ENCODE peak calls at places on chromosome 7, in six cellular contexts. O is GM23338, P is upper lobe of left lung, H is K562, S is endothelial cell of umbilical vein, A is stomach. N is an unnamed sample.

GRCh38 chr7:131254211-131254610 is 73.5 kb upstream of the MKLN1 start:
- DNase-seq in S (peak), H (no peak), A (no peak), P (no peak), O (no peak), N (no peak)

GRCh38 chr7:47253650-47254080 is 328.2 kb downstream of the TNS3 start:
- DNase-seq in P (peak), S (peak), A (no peak), O (no peak), H (peak), N (peak)

GRCh38 chr7:29592866-29593265 is 29.2 kb downstream of the PRR15 start:
- DNase-seq in P (no peak), O (no peak), A (no peak), S (no peak), H (no peak), N (no peak)

GRCh38 chr7:88357295-88357694 is 50.6 kb upstream of the STEAP4 start:
- DNase-seq in S (no peak), A (peak), P (peak), H (no peak), O (peak), N (peak)

GRCh38 chr7:68998136-68998535 is 600.1 kb upstream of the AUTS2 start:
- DNase-seq in A (no peak), H (no peak), O (no peak), S (no peak), P (no peak), N (no peak)

GRCh38 chr7:32299133-32299702 is 191.0 kb downstream of the LSM5 start:
- DNase-seq in A (no peak), H (no peak), S (no peak), P (no peak), O (peak), N (peak)

GRCh38 chr7:24138366-24138765 is 145.6 kb upstream of the NPY start:
- DNase-seq in O (no peak), A (no peak), S (no peak), H (no peak), P (no peak), N (no peak)

GRCh38 chr7:158381956-158382355 is 205.7 kb downstream of the PTPRN2 start:
- DNase-seq in S (no peak), O (no peak), H (no peak), A (no peak), P (no peak), N (no peak)

GRCh38 chr7:25854059-25854458 is 297.9 kb upstream of the NFE2L3 start:
- DNase-seq in P (no peak), S (peak), A (no peak), O (no peak), H (no peak), N (no peak)

GRCh38 chr7:134941947-134942346 is 44.4 kb upstream of the AGBL3 start:
- DNase-seq in P (no peak), S (no peak), O (peak), H (no peak), A (peak), N (no peak)
- TF ChIP-seq POLR2AphosphoS5 in P (no peak), S (no peak), O (no peak), H (no peak), A (no peak), N (no peak)

GRCh38 chr7:148337995-148338747 is 252.4 kb upstream of the C7orf33 start:
- DNase-seq in O (no peak), P (no peak), H (peak), S (no peak), A (no peak), N (no peak)

GRCh38 chr7:148340438-148340837 is 250.1 kb upstream of the C7orf33 start:
- DNase-seq in H (no peak), P (no peak), S (no peak), A (no peak), O (no peak), N (no peak)

GRCh38 chr7:148337566-148337965 is 253.0 kb upstream of the C7orf33 start:
- DNase-seq in O (no peak), A (no peak), P (no peak), H (no peak), S (no peak), N (no peak)

GRCh38 chr7:148344406-148344805 is 246.2 kb upstream of the C7orf33 start:
- DNase-seq in P (no peak), A (no peak), H (no peak), S (no peak), O (no peak), N (no peak)

DNA sequence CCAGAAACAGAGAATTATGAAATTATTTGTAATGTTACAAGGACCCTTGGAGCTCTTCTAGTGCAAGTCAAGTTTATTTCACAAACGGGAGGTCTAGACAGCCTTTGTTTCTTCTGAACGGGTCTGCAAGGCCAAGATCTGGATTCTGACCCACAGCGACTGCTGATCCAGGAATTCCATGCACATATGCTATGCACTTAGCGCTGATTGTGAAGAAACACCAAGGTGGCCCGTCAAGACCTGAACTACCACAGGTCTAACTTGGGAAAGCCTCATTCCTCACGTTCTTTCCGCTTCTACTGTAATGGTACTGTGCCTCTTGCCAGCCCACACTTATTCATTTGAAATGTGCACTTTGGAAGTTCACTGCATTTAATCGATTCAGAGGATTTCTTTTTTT is 249.7 kb upstream of the C7orf33 start:
- DNase-seq in H (no peak), S (no peak), A (no peak), P (no peak), O (peak), N (no peak)
- H3K4me3 ChIP-seq in H (no peak), S (no peak), A (no peak), P (no peak), O (peak), N (no peak)

DNA sequence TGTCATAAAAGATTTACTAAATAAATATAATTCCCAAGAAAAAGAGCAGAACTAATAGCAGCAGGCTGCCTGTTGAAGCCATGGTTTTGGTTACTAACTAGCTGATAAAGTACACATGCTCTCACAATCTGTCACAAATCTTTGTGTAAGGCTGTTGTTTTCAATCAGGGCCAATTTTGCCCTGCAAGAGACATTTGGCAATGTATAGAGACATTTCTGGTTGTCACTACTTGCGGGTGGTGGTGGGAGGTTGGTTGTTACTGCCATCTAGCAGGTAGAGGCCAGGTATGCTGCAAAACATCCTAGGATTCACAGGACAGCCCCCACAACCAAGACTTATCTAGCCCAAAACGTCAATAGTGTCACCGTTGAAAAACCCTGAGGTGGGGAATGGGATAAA is 233.5 kb upstream of the CACNA2D1 start:
- DNase-seq in H (no peak), A (no peak), O (peak), S (no peak), P (no peak), N (no peak)
- TF ChIP-seq CTCF in H (no peak), A (no peak), O (peak), S (no peak), P (no peak), N (no peak)

GRCh38 chr7:7972128-7972527 is 3.5 kb downstream of the GLCCI1 start:
- DNase-seq in H (no peak), O (peak), A (no peak), S (no peak), P (no peak), N (no peak)
- TF ChIP-seq POLR2AphosphoS5 in H (no peak), O (no peak), A (no peak), S (no peak), P (no peak), N (no peak)

DNA sequence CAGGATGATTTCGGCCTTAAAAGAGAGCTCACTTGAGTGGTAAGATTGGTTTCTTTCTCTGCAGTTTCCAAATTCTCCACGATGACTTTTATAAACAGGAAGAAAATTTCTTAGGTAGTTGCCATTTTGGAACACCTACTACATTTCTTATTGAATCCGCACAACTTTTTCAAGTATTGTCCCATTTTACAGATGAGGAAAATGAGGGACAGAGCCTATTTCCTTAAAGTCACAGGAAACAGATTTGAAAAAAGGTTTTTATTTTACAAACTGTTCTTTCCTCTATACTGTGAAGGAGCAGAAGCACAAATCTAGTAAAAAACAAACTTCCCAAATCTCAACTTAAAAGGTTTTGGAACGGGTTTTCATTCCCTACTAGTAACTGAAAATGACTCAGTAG is 2.7 kb downstream of the YWHAG start:
- DNase-seq in A (no peak), H (no peak), S (no peak), P (no peak), O (no peak), N (no peak)
- H3K4me3 ChIP-seq in A (no peak), H (no peak), S (peak), P (no peak), O (peak), N (no peak)

DNA sequence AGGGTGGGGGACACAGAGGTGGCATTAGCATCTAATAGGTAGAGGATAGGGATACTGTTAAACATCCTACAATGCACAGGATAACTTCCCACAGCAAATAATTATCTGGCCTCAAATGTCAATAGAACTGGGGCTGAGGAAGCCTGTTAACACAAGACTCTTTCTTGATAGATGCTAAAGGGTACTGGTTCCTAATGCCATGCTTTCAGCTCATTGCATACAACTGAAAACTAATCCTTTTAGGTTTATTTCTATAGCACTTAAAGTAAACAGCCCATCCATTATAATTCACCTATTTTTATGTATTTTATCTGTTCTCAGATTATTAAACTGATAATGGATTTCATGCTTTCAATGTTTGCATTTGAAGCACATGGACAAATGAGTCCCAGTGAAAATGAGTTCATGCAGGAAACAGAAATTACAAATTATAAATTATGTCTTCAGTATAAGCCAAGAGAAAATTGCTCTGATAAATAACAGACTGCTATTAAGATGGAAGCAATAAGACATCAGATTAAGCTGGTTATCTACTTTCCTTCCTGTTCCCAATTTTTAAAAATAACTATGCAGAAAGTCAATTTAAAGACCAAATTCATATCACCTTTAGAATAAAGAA is 66.4 kb downstream of the AKR1D1 start:
- DNase-seq in S (no peak), O (no peak), H (no peak), P (no peak), A (no peak), N (no peak)
- TF ChIP-seq CTCF in S (no peak), O (no peak), H (no peak), P (no peak), A (no peak), N (no peak)